ENCODE peak calls at places on chromosomes 16 and 17, in ten cellular contexts. One of them, this sample, is unnamed.

GRCh38 chr17:73003487-73003886 is 89.0 kb downstream of the SLC39A11 start:
- DNase-seq in adrenal gland: no peak
- DNase-seq in nephron progenitor cell: no peak
- DNase-seq in CD8-positive, alpha-beta T cell: no peak
- DNase-seq in neural crest cell: no peak
- DNase-seq in HFFc6: no peak
- DNase-seq in astrocyte of the cerebellum: no peak
- DNase-seq in GM10248: no peak
- DNase-seq in MCF 10A: peak
- DNase-seq in AG04450: no peak
- DNase-seq in this sample: no peak

GRCh38 chr17:82418001-82418986 is at the start of the genes HEXD and OGFOD3:
- DNase-seq in adrenal gland: peak
- DNase-seq in nephron progenitor cell: peak
- DNase-seq in CD8-positive, alpha-beta T cell: peak
- DNase-seq in neural crest cell: peak
- DNase-seq in HFFc6: peak
- DNase-seq in astrocyte of the cerebellum: peak
- DNase-seq in GM10248: peak
- DNase-seq in MCF 10A: peak
- DNase-seq in AG04450: no peak
- DNase-seq in this sample: peak

GRCh38 chr16:23514381-23515152 is 4.3 kb upstream of the GGA2 start:
- DNase-seq in adrenal gland: no peak
- DNase-seq in nephron progenitor cell: no peak
- DNase-seq in CD8-positive, alpha-beta T cell: peak
- DNase-seq in neural crest cell: no peak
- DNase-seq in HFFc6: no peak
- DNase-seq in astrocyte of the cerebellum: no peak
- DNase-seq in GM10248: no peak
- DNase-seq in MCF 10A: no peak
- DNase-seq in AG04450: no peak
- DNase-seq in this sample: no peak

GRCh38 chr16:8183186-8184099 is 406.9 kb downstream of the TMEM114 start:
- DNase-seq in adrenal gland: no peak
- DNase-seq in nephron progenitor cell: no peak
- DNase-seq in CD8-positive, alpha-beta T cell: no peak
- DNase-seq in neural crest cell: no peak
- DNase-seq in HFFc6: no peak
- DNase-seq in astrocyte of the cerebellum: no peak
- DNase-seq in GM10248: no peak
- DNase-seq in MCF 10A: no peak
- DNase-seq in AG04450: no peak
- DNase-seq in this sample: no peak

GRCh38 chr17:77160877-77161530 is 20.2 kb downstream of the SEC14L1 start:
- DNase-seq in adrenal gland: no peak
- DNase-seq in nephron progenitor cell: no peak
- DNase-seq in CD8-positive, alpha-beta T cell: no peak
- DNase-seq in neural crest cell: no peak
- DNase-seq in HFFc6: no peak
- DNase-seq in astrocyte of the cerebellum: no peak
- DNase-seq in GM10248: no peak
- DNase-seq in MCF 10A: no peak
- DNase-seq in AG04450: no peak
- DNase-seq in this sample: no peak

GRCh38 chr17:61452301-61453290 is at the start of gene TBX4:
- DNase-seq in adrenal gland: no peak
- DNase-seq in nephron progenitor cell: peak
- DNase-seq in CD8-positive, alpha-beta T cell: no peak
- DNase-seq in neural crest cell: no peak
- DNase-seq in HFFc6: no peak
- DNase-seq in astrocyte of the cerebellum: no peak
- DNase-seq in GM10248: no peak
- DNase-seq in MCF 10A: no peak
- DNase-seq in AG04450: no peak
- DNase-seq in this sample: peak

GRCh38 chr17:83065660-83066542 is 13.5 kb upstream of the METRNL start:
- DNase-seq in adrenal gland: peak
- DNase-seq in nephron progenitor cell: no peak
- DNase-seq in CD8-positive, alpha-beta T cell: no peak
- DNase-seq in neural crest cell: no peak
- DNase-seq in HFFc6: no peak
- DNase-seq in astrocyte of the cerebellum: no peak
- DNase-seq in GM10248: no peak
- DNase-seq in MCF 10A: no peak
- DNase-seq in AG04450: no peak
- DNase-seq in this sample: no peak

GRCh38 chr16:88503374-88503770 is 50.3 kb downstream of the ZFPM1 start:
- DNase-seq in adrenal gland: no peak
- DNase-seq in nephron progenitor cell: no peak
- DNase-seq in CD8-positive, alpha-beta T cell: no peak
- DNase-seq in neural crest cell: no peak
- DNase-seq in HFFc6: no peak
- DNase-seq in astrocyte of the cerebellum: no peak
- DNase-seq in GM10248: no peak
- DNase-seq in MCF 10A: no peak
- DNase-seq in AG04450: no peak
- DNase-seq in this sample: no peak

GRCh38 chr16:88078111-88078775 is 127.0 kb downstream of the BANP start:
- DNase-seq in adrenal gland: no peak
- DNase-seq in nephron progenitor cell: no peak
- DNase-seq in CD8-positive, alpha-beta T cell: no peak
- DNase-seq in neural crest cell: no peak
- DNase-seq in HFFc6: no peak
- DNase-seq in astrocyte of the cerebellum: no peak
- DNase-seq in GM10248: no peak
- DNase-seq in MCF 10A: no peak
- DNase-seq in AG04450: no peak
- DNase-seq in this sample: no peak

GRCh38 chr16:83627996-83628395 is 179.8 kb upstream of the HSBP1 start:
- DNase-seq in adrenal gland: no peak
- DNase-seq in nephron progenitor cell: no peak
- DNase-seq in CD8-positive, alpha-beta T cell: no peak
- DNase-seq in neural crest cell: no peak
- DNase-seq in HFFc6: no peak
- DNase-seq in astrocyte of the cerebellum: no peak
- DNase-seq in GM10248: no peak
- DNase-seq in MCF 10A: no peak
- DNase-seq in AG04450: no peak
- DNase-seq in this sample: no peak

GRCh38 chr17:81328925-81329278 is 33.8 kb upstream of the SLC38A10 start:
- DNase-seq in adrenal gland: no peak
- DNase-seq in nephron progenitor cell: no peak
- DNase-seq in CD8-positive, alpha-beta T cell: no peak
- DNase-seq in neural crest cell: no peak
- DNase-seq in HFFc6: no peak
- DNase-seq in astrocyte of the cerebellum: no peak
- DNase-seq in GM10248: no peak
- DNase-seq in MCF 10A: peak
- DNase-seq in AG04450: no peak
- DNase-seq in this sample: no peak

GRCh38 chr17:65294184-65294719 is 157.1 kb downstream of the RGS9 start:
- DNase-seq in adrenal gland: peak
- DNase-seq in nephron progenitor cell: peak
- DNase-seq in CD8-positive, alpha-beta T cell: peak
- DNase-seq in neural crest cell: peak
- DNase-seq in HFFc6: peak
- DNase-seq in astrocyte of the cerebellum: peak
- DNase-seq in GM10248: peak
- DNase-seq in MCF 10A: peak
- DNase-seq in AG04450: peak
- DNase-seq in this sample: peak

GRCh38 chr16:24771779-24772157 is 42.3 kb downstream of the TNRC6A start:
- DNase-seq in adrenal gland: no peak
- DNase-seq in nephron progenitor cell: no peak
- DNase-seq in CD8-positive, alpha-beta T cell: no peak
- DNase-seq in neural crest cell: no peak
- DNase-seq in HFFc6: no peak
- DNase-seq in astrocyte of the cerebellum: no peak
- DNase-seq in GM10248: no peak
- DNase-seq in MCF 10A: peak
- DNase-seq in AG04450: no peak
- DNase-seq in this sample: no peak

DNA sequence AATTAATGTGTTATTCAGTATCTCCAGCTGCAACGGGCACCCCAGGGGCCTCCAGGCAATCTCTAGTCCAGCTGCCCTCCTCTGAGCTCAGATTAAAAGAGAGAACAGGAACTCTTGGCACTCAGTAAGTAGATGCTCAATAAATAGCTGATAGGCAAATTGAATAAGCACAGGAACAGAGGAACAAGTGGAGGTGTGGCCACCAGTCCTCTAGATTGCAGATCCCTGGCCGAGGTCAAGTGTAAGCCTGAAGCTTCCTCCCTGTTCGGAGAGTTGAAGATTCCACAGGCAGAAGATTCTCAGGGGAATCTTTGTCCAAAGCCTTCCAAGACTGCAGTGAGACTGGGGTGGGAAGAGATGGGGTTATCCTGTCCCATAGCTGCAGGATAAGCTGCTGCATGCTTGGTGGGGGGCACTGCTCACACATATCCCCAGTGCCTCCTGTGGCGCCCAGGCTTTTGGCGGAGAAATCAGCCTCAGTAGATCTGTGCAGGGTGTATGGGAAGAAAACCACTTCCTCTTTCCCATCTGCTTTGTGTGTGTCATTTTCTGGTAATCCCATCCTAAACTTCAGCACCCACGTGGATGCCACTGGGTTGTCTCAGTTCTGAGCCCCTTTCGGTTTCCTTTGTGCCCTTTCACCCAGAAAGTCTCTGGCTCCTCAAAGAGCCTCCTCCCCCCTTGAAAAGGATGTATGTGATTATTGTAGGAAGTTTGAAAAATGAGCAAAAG is 12.1 kb downstream of the CD300A start:
- DNase-seq in adrenal gland: no peak
- DNase-seq in nephron progenitor cell: no peak
- DNase-seq in CD8-positive, alpha-beta T cell: no peak
- DNase-seq in neural crest cell: no peak
- DNase-seq in HFFc6: no peak
- DNase-seq in astrocyte of the cerebellum: no peak
- DNase-seq in GM10248: peak
- DNase-seq in MCF 10A: no peak
- DNase-seq in AG04450: no peak
- DNase-seq in this sample: no peak
- TF ChIP-seq CTCF in adrenal gland: no peak
- TF ChIP-seq CTCF in nephron progenitor cell: no peak
- TF ChIP-seq CTCF in CD8-positive, alpha-beta T cell: no peak
- TF ChIP-seq CTCF in neural crest cell: no peak
- TF ChIP-seq CTCF in HFFc6: no peak
- TF ChIP-seq CTCF in astrocyte of the cerebellum: no peak
- TF ChIP-seq CTCF in GM10248: no peak
- TF ChIP-seq CTCF in MCF 10A: no peak
- TF ChIP-seq CTCF in AG04450: no peak
- TF ChIP-seq CTCF in this sample: no peak

GRCh38 chr17:9532715-9533114 is 42.9 kb downstream of the STX8 start:
- DNase-seq in adrenal gland: no peak
- DNase-seq in nephron progenitor cell: no peak
- DNase-seq in CD8-positive, alpha-beta T cell: no peak
- DNase-seq in neural crest cell: no peak
- DNase-seq in HFFc6: no peak
- DNase-seq in astrocyte of the cerebellum: no peak
- DNase-seq in GM10248: no peak
- DNase-seq in MCF 10A: no peak
- DNase-seq in AG04450: no peak
- DNase-seq in this sample: no peak

GRCh38 chr17:9531080-9531479 is 44.5 kb downstream of the STX8 start:
- DNase-seq in adrenal gland: no peak
- DNase-seq in nephron progenitor cell: no peak
- DNase-seq in CD8-positive, alpha-beta T cell: no peak
- DNase-seq in neural crest cell: no peak
- DNase-seq in HFFc6: no peak
- DNase-seq in astrocyte of the cerebellum: no peak
- DNase-seq in GM10248: no peak
- DNase-seq in MCF 10A: no peak
- DNase-seq in AG04450: no peak
- DNase-seq in this sample: no peak

DNA sequence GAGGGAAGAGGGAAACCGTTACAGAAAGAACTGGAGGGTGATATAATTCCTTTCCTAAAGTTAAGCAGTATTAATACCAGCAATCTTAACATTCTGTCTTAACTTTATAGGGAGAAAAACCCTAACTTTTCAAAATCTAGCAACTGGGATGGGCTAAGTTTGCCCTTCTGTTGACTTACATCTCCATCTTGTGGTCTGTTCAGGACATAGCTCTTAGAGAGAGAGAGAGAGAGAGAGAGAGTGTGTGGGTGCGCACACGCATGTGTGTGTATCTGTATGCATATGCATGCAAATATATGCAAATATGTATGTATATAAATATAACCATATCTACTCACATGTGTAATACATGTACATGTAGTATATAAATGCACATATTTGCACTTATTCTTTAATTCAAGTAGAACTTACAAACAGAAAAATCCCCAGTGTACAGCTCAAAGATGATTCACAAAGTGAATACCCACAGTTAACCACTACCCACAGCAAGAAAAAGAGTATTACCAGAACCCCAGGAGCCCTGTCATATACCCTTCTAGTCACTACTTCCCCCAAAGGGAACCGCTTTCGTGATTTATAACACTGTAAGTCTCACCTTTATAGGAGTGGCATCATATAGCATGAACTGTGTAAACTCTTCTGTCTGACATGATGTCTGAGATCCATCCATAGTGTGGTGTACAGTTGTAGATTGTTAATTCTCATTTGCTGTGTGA is 46.4 kb downstream of the STX8 start:
- DNase-seq in adrenal gland: no peak
- DNase-seq in nephron progenitor cell: no peak
- DNase-seq in CD8-positive, alpha-beta T cell: no peak
- DNase-seq in neural crest cell: no peak
- DNase-seq in HFFc6: peak
- DNase-seq in astrocyte of the cerebellum: peak
- DNase-seq in GM10248: peak
- DNase-seq in MCF 10A: peak
- DNase-seq in AG04450: no peak
- DNase-seq in this sample: peak
- TF ChIP-seq CTCF in adrenal gland: peak
- TF ChIP-seq CTCF in nephron progenitor cell: peak
- TF ChIP-seq CTCF in CD8-positive, alpha-beta T cell: no peak
- TF ChIP-seq CTCF in neural crest cell: peak
- TF ChIP-seq CTCF in HFFc6: peak
- TF ChIP-seq CTCF in astrocyte of the cerebellum: peak
- TF ChIP-seq CTCF in GM10248: peak
- TF ChIP-seq CTCF in MCF 10A: peak
- TF ChIP-seq CTCF in AG04450: peak
- TF ChIP-seq CTCF in this sample: peak

GRCh38 chr16:85885537-85885936 is 13.4 kb upstream of the IRF8 start:
- DNase-seq in adrenal gland: no peak
- DNase-seq in nephron progenitor cell: no peak
- DNase-seq in CD8-positive, alpha-beta T cell: no peak
- DNase-seq in neural crest cell: no peak
- DNase-seq in HFFc6: no peak
- DNase-seq in astrocyte of the cerebellum: no peak
- DNase-seq in GM10248: no peak
- DNase-seq in MCF 10A: no peak
- DNase-seq in AG04450: no peak
- DNase-seq in this sample: no peak
- TF ChIP-seq CTCF in adrenal gland: no peak
- TF ChIP-seq CTCF in nephron progenitor cell: no peak
- TF ChIP-seq CTCF in CD8-positive, alpha-beta T cell: no peak
- TF ChIP-seq CTCF in neural crest cell: no peak
- TF ChIP-seq CTCF in HFFc6: no peak
- TF ChIP-seq CTCF in astrocyte of the cerebellum: no peak
- TF ChIP-seq CTCF in GM10248: no peak
- TF ChIP-seq CTCF in MCF 10A: no peak
- TF ChIP-seq CTCF in AG04450: no peak
- TF ChIP-seq CTCF in this sample: no peak

GRCh38 chr17:74987418-74987908 is at the start of gene CDR2L:
- DNase-seq in adrenal gland: peak
- DNase-seq in nephron progenitor cell: peak
- DNase-seq in CD8-positive, alpha-beta T cell: peak
- DNase-seq in neural crest cell: peak
- DNase-seq in HFFc6: peak
- DNase-seq in astrocyte of the cerebellum: peak
- DNase-seq in GM10248: peak
- DNase-seq in MCF 10A: peak
- DNase-seq in AG04450: peak
- DNase-seq in this sample: peak
- TF ChIP-seq CTCF in adrenal gland: no peak
- TF ChIP-seq CTCF in nephron progenitor cell: no peak
- TF ChIP-seq CTCF in CD8-positive, alpha-beta T cell: no peak
- TF ChIP-seq CTCF in neural crest cell: no peak
- TF ChIP-seq CTCF in HFFc6: no peak
- TF ChIP-seq CTCF in astrocyte of the cerebellum: no peak
- TF ChIP-seq CTCF in GM10248: no peak
- TF ChIP-seq CTCF in MCF 10A: no peak
- TF ChIP-seq CTCF in AG04450: no peak
- TF ChIP-seq CTCF in this sample: no peak

This sample was measured in GM13977.